ENCODE peak calls at places on chromosomes 5 and 9, in eight cellular contexts. U is tibial artery, X is IMR-90, A is astrocyte, E is GM23338, D is psoas muscle, N is iPS DF 6.9, G is aorta. Z is an unnamed sample. For H3K27me3, the result is how much of the 10 kb centered on the place peaks cover.

GRCh38 chr9:4740623-4741364 is at the start of gene AK3:
- DNase-seq in G (peak), N (no peak), A (peak), U (peak), D (peak), E (peak), X (peak), Z (peak)

GRCh38 chr5:89676634-89677033 is 732.9 kb downstream of the CETN3 start:
- DNase-seq in E (no peak), X (no peak), A (no peak), N (no peak), D (no peak), U (no peak), G (no peak), Z (no peak)

GRCh38 chr9:75824816-75825568 is 65.5 kb upstream of the PCSK5 start:
- DNase-seq in A (no peak), D (no peak), U (no peak), X (no peak), G (no peak), E (no peak), N (no peak), Z (no peak)

GRCh38 chr5:6453937-6454560 is 5.4 kb downstream of the UBE2QL1 start:
- DNase-seq in G (no peak), U (no peak), A (no peak), X (no peak), D (no peak), E (no peak), N (no peak), Z (no peak)

GRCh38 chr9:99863955-99864354 is 42.3 kb downstream of the NR4A3 start:
- DNase-seq in U (no peak), A (no peak), E (no peak), N (no peak), D (no peak), G (no peak), X (no peak), Z (no peak)

GRCh38 chr9:84296146-84296843 is 44.3 kb downstream of the SLC28A3 start:
- DNase-seq in N (no peak), A (peak), E (no peak), U (no peak), X (peak), D (no peak), G (peak), Z (peak)

GRCh38 chr9:74285075-74285474 is 212.1 kb upstream of the RORB start:
- DNase-seq in E (no peak), N (no peak), X (no peak), A (peak), U (no peak), D (no peak), G (no peak), Z (no peak)

GRCh38 chr9:27436234-27436633 is 87.9 kb upstream of the IFNK start:
- DNase-seq in X (no peak), D (no peak), A (no peak), G (no peak), U (no peak), E (no peak), N (no peak), Z (no peak)

GRCh38 chr5:78562719-78563330 is 85.7 kb downstream of the LHFPL2 start:
- DNase-seq in D (no peak), G (no peak), X (no peak), U (no peak), E (no peak), A (no peak), N (no peak), Z (no peak)

GRCh38 chr5:113806823-113807222 is 293.3 kb downstream of the YTHDC2 start:
- DNase-seq in X (peak), G (peak), A (no peak), E (no peak), N (no peak), U (peak), D (no peak), Z (no peak)

GRCh38 chr9:121772600-121773285 is 121.3 kb downstream of the DAB2IP start:
- DNase-seq in U (peak), A (no peak), E (no peak), X (no peak), G (peak), D (peak), N (no peak), Z (no peak)

GRCh38 chr5:67115238-67115637 is 81.4 kb downstream of the CD180 start:
- DNase-seq in U (no peak), N (no peak), G (no peak), A (no peak), E (no peak), X (no peak), D (no peak), Z (no peak)

GRCh38 chr5:179259731-179260323 is 85.4 kb downstream of the ADAMTS2 start:
- DNase-seq in X (no peak), N (no peak), G (peak), A (no peak), U (no peak), D (peak), E (no peak), Z (no peak)

GRCh38 chr9:89794918-89795317 is 190.1 kb downstream of the GADD45G start:
- DNase-seq in E (no peak), G (no peak), U (no peak), N (no peak), A (no peak), X (no peak), D (peak), Z (no peak)

GRCh38 chr5:172858511-172858989 is 24.5 kb downstream of the ERGIC1 start:
- DNase-seq in U (no peak), D (no peak), E (no peak), A (no peak), G (no peak), N (no peak), X (no peak), Z (no peak)

GRCh38 chr5:10432059-10433008 is 9.3 kb upstream of the ROPN1L start:
- DNase-seq in A (no peak), U (no peak), G (no peak), X (no peak), D (no peak), E (no peak), N (no peak), Z (no peak)

GRCh38 chr5:171705830-171706229 is 79.8 kb upstream of the SMIM23 start:
- DNase-seq in D (no peak), A (no peak), X (no peak), U (no peak), G (no peak), N (no peak), E (no peak), Z (no peak)

GRCh38 chr9:126304207-126304945 is 22.3 kb upstream of the MVB12B start:
- DNase-seq in N (no peak), A (no peak), X (no peak), G (no peak), E (no peak), D (no peak), U (no peak), Z (no peak)

GRCh38 chr9:136726631-136727191 is 14.3 kb downstream of the DIPK1B start:
- DNase-seq in D (no peak), A (no peak), E (no peak), U (no peak), X (peak), G (no peak), N (no peak), Z (no peak)

GRCh38 chr9:106800691-106801090 is 62.3 kb upstream of the ZNF462 start:
- DNase-seq in N (no peak), X (no peak), G (no peak), U (no peak), A (no peak), E (no peak), D (no peak), Z (no peak)

GRCh38 chr9:105157178-105157583 is 87.3 kb upstream of the SLC44A1 start:
- DNase-seq in N (no peak), G (peak), D (peak), X (peak), U (peak), A (peak), E (peak), Z (peak)

GRCh38 chr5:150266807-150267408 is 22.7 kb downstream of the CAMK2A start:
- DNase-seq in D (no peak), N (no peak), U (no peak), X (no peak), E (peak), G (no peak), A (no peak), Z (no peak)

GRCh38 chr5:127820910-127821553 is 117.8 kb downstream of the CCDC192 start:
- DNase-seq in N (no peak), D (no peak), E (no peak), U (no peak), X (peak), G (no peak), A (peak), Z (no peak)

GRCh38 chr5:16656561-16657191 is 39.9 kb upstream of the RETREG1 start:
- DNase-seq in N (no peak), A (no peak), D (no peak), X (no peak), E (no peak), G (no peak), U (peak), Z (no peak)

GRCh38 chr5:140135127-140135526 is 9.4 kb downstream of the IGIP start:
- DNase-seq in D (no peak), A (no peak), U (no peak), N (no peak), E (no peak), G (no peak), X (no peak), Z (no peak)

DNA sequence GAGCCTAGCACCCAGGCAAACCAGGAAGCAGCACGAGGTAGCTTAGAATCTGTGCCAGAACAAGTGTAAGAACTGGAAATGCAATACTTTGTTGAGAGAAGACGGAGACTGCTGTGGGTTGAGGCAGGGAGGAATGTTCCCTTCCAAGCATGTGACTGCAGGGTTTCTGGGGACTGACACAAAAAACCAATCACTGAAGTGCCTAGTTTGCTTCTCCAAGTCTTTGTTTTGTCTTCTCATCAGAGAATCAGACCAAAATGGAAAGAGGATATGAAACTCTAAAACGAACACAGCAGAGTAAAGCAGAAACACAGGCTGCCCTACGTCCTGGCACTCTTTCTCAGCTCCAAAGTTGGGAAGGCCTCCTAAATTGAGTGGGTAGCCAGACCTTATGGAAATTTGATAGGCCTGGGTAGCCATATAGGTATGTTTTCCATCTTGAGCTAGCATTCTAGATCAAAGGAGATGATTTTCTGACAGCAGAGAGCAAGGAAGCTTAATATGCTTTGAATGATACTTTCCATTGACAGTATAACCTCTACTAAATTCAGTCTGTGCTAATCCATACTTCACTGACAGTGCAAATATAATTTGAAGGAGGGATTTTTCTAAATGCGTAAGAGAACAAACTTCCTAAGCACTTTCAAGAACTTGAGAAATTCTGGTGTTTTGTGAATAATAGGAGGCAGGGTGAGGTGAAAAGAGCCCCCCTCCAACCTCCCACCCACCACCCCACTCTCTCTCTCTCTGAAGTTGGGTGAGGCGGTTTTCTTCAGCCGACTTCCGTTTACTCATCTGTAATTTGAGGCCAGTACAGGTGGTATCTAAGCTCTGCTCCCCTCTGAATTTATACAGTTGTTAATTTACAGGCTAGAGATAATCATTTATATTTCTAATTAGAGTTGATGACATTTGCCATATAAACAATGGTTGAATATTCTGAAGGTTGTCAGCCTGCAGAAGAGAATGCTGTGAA is 5.5 kb downstream of the ADRB2 start:
- DNase-seq in N (no peak), G (peak), U (peak), A (no peak), D (no peak), X (no peak), E (no peak), Z (no peak)
- H3K27me3 ChIP-seq in N (under half), G (under half), U (under half), A (under half), D (under half), X (under half), E (under half), Z (under half)

DNA sequence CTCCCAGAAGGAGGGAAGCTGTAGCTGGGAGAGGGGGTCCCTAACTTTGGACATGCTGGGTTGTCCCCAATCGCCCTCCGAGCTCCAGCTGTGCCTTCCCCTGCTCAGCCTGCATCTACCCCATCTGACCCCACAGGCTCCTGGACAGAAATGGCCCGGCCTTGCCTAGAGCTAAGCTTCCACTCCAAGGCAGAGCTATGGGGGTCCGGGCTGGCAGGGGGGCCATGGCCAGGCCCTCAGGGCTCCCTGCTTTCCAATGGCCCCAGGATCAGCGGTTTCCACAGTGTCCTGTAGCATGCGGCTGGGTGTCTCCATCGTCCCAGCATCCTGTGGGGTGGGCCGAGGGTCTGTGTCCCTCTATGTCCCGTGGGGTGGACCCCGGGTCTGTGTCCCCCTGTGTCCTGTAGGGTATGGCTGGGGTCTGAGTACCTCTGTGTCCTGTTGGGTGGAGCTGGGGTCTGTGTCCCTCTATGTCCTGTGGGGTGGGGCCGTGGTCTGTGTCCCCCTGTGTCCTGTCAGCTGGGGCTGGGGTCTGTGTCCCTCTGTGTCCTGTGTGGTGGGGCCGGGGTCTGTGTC is 130.6 kb downstream of the RXRA start:
- DNase-seq in D (no peak), N (no peak), X (no peak), U (no peak), E (no peak), G (no peak), A (no peak), Z (no peak)
- H3K4me3 ChIP-seq in D (peak), N (no peak), X (no peak), U (peak), E (no peak), G (no peak), A (no peak), Z (no peak)

DNA sequence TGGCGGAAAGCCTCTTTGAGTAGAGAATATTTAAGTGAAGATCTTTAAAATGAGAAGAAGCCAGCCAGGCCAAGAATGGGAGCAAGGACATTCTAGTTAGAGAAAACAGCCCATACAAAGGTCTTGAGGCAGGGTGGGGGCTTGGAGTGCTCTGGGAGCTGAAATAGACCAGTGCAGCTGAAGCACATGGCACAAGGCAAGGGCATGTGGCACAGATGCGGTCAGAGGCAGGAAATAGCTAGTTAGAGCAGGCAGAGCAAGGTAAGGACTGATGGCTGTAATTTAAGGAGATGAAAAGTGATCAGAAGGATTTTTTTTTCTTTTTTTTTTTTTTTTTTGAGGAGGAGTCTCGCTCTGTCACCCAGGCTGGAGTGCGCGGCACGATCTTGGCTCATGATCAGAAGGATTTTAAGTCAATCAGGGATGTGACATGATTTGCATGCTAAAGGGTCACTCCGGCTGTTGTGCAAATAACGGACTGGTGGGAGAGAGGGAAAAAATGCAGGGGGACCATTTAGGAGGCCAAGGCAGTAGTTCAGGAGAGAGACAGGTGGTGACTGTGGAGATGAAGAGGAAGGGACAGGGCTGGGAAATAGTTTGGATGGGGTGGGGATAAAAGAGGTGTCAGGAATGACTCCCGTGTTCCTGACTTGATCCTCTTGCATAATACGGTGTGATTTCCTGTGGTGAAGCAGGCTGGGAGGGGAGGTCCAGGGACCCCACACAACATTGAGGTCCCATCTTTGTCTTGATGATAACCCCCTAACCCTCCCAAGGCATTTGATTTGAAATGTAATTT is 207.6 kb downstream of the HSPA4 start:
- DNase-seq in N (no peak), X (no peak), A (no peak), D (no peak), G (no peak), E (no peak), U (no peak), Z (no peak)
- H3K27ac ChIP-seq in N (no peak), X (no peak), A (no peak), D (peak), G (no peak), E (no peak), U (no peak), Z (no peak)

GRCh38 chr5:181114284-181114843 is 16.6 kb downstream of the OR2V1 start:
- DNase-seq in D (no peak), X (no peak), N (no peak), U (no peak), E (peak), G (no peak), A (no peak), Z (no peak)

GRCh38 chr5:181107699-181108098 is 23.3 kb downstream of the OR2V1 start:
- DNase-seq in U (no peak), N (no peak), X (no peak), A (no peak), E (no peak), G (peak), D (no peak), Z (no peak)

GRCh38 chr5:181108578-181109165 is 22.3 kb downstream of the OR2V1 start:
- DNase-seq in E (no peak), N (no peak), A (no peak), X (no peak), U (no peak), G (peak), D (no peak), Z (no peak)

GRCh38 chr5:181109489-181110013 is 21.4 kb downstream of the OR2V1 start:
- DNase-seq in A (no peak), X (no peak), U (no peak), E (peak), G (peak), N (no peak), D (no peak), Z (no peak)

DNA sequence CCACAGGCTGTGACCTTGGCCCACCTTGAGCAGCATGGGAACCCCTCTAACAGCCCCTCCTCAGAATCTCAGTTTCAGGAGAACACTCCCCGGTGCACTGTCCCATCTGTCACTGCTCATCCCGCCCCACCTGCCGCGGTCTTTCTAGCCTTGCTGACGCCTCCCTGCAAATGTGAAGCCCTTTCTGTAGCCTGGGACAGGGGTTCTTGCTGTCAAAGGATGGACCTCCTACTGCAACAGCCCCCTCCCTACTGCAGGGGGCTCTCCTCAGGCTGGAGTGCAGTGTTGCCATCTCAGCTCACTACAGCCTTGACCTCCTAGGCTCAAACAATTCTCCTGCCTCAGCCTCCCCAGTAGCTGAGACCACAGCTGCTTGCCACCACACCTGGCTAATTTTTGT is 20.0 kb downstream of the OR2V1 start:
- DNase-seq in A (no peak), U (no peak), D (no peak), E (peak), N (no peak), G (no peak), X (no peak), Z (no peak)
- H3K27me3 ChIP-seq in A (under half), U (under half), D (under half), E (half or more), N (under half), G (under half), X (under half), Z (under half)

GRCh38 chr5:52993367-52993766 is 4.2 kb downstream of the ITGA2 start:
- DNase-seq in G (no peak), E (no peak), D (no peak), U (no peak), X (no peak), N (no peak), A (no peak), Z (no peak)
- H3K4me3 ChIP-seq in G (no peak), E (no peak), D (no peak), U (no peak), X (no peak), N (no peak), A (no peak), Z (no peak)

GRCh38 chr5:68708156-68708841 is 385.5 kb upstream of the SLC30A5 start:
- DNase-seq in E (no peak), G (no peak), X (no peak), N (no peak), A (no peak), U (no peak), D (no peak), Z (no peak)
- H3K27ac ChIP-seq in E (no peak), G (no peak), X (no peak), N (no peak), A (no peak), U (no peak), D (peak), Z (no peak)

DNA sequence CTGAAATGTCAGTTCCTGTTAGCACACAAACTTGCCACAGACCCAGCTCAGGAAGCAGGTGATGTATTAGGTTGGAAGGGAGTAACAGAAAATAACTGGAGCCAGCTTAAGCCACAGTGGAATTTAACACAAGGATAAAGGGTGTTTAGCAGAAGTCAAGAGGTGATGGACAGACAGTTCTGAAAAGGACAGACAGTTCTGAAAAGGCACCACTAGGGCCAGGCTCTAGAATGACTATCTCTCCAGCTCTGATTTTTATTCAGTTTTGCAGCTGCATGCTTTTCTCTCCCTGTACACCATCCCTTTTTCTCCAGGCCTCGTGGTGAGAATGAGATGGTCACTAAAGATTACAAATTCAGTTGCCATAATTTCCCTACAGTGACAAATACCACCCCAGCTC is 114.5 kb downstream of the ANKRD18B start:
- DNase-seq in D (no peak), G (no peak), E (no peak), U (no peak), N (no peak), A (no peak), X (no peak), Z (no peak)
- H3K27me3 ChIP-seq in D (under half), G (under half), E (under half), U (under half), N (under half), A (half or more), X (under half), Z (under half)